ENCODE peak calls at places on chromosomes 12 and 14, in ten cellular contexts. K is anterior cingulate cortex; Y is left ventricle myocardium superior; C is stimulated activated CD4-positive, alpha-beta T cell treated with anti-CD3 and anti-CD28 coated beads, Interleukin-15, amount 100 ng/mL, for 24 hours; V is amniotic stem cell; I is NCI-H460; G is non-pigmented ciliary epithelial cell; T is CD4-positive, alpha-beta T cell; W is activated CD8-positive, alpha-beta memory T cell treated with anti-CD3 and anti-CD28 coated beads, Interleukin-2, amount 50 U/mL, for 48 hours; U is activated CD4-positive, alpha-beta T cell treated with anti-CD3 and anti-CD28 coated beads, Interleukin-2, amount 10 ng/mL, durations not matched to agents 7 days and 5 days. B is an unnamed sample.

GRCh38 chr12:62438098-62438692 is 28.4 kb upstream of the MON2 start:
- DNase-seq in K (peak), Y (no peak), C (peak), V (peak), I (peak), G (peak), T (peak), W (no peak), U (peak), B (peak)

GRCh38 chr12:81644503-81644902 is 114.6 kb downstream of the PPFIA2 start:
- DNase-seq in K (peak), Y (no peak), C (no peak), V (no peak), I (peak), G (peak), T (no peak), W (no peak), U (no peak), B (peak)

GRCh38 chr12:59453461-59453860 is 142.4 kb upstream of the SLC16A7 start:
- DNase-seq in K (no peak), Y (no peak), C (no peak), V (no peak), I (no peak), G (no peak), T (no peak), W (no peak), U (no peak), B (no peak)

GRCh38 chr12:9731393-9731792 is 1.5 kb downstream of the CLECL1 start:
- DNase-seq in K (no peak), Y (no peak), C (no peak), V (no peak), I (no peak), G (no peak), T (no peak), W (no peak), U (no peak), B (no peak)

GRCh38 chr14:95876769-95877490 is at the start of gene TUNAR:
- DNase-seq in K (no peak), Y (no peak), C (no peak), V (no peak), I (no peak), G (no peak), T (no peak), W (no peak), U (no peak), B (no peak)

GRCh38 chr14:94989946-94990345 is 167.4 kb downstream of the DICER1 start:
- DNase-seq in K (no peak), Y (no peak), C (no peak), V (no peak), I (no peak), G (no peak), T (no peak), W (no peak), U (no peak), B (no peak)

GRCh38 chr14:43438056-43438455 is 1069.0 kb downstream of the FSCB start:
- DNase-seq in K (no peak), Y (no peak), C (no peak), V (no peak), I (no peak), G (no peak), T (no peak), W (no peak), U (no peak), B (no peak)

GRCh38 chr12:22304341-22304740 is 30.2 kb downstream of the ST8SIA1 start:
- DNase-seq in K (no peak), Y (no peak), C (no peak), V (no peak), I (no peak), G (no peak), T (no peak), W (no peak), U (no peak), B (no peak)

GRCh38 chr12:23771230-23771949 is 178.1 kb downstream of the SOX5 start:
- DNase-seq in K (peak), Y (peak), C (no peak), V (no peak), I (no peak), G (no peak), T (no peak), W (no peak), U (no peak), B (peak)

GRCh38 chr12:116697305-116698130 is 40.4 kb downstream of the SPRING1 start:
- DNase-seq in K (no peak), Y (peak), C (no peak), V (no peak), I (no peak), G (no peak), T (no peak), W (no peak), U (no peak), B (peak)

GRCh38 chr14:66017960-66018359 is 468.2 kb upstream of the CCDC196 start:
- DNase-seq in K (no peak), Y (no peak), C (no peak), V (no peak), I (no peak), G (no peak), T (no peak), W (no peak), U (no peak), B (no peak)

GRCh38 chr12:49187184-49187583 is 1.7 kb downstream of the TUBA1A start:
- DNase-seq in K (peak), Y (peak), C (no peak), V (no peak), I (no peak), G (no peak), T (no peak), W (no peak), U (peak), B (no peak)

GRCh38 chr12:39329015-39329414 is 113.9 kb downstream of the KIF21A start:
- DNase-seq in K (no peak), Y (no peak), C (no peak), V (peak), I (no peak), G (peak), T (no peak), W (no peak), U (no peak), B (no peak)

GRCh38 chr12:6608592-6609311 is 1.6 kb upstream of the CHD4 start:
- DNase-seq in K (no peak), Y (peak), C (peak), V (no peak), I (no peak), G (no peak), T (peak), W (peak), U (peak), B (peak)

GRCh38 chr14:61109288-61109687 is 128.2 kb downstream of the SLC38A6 start:
- DNase-seq in K (no peak), Y (no peak), C (no peak), V (no peak), I (no peak), G (no peak), T (no peak), W (no peak), U (no peak), B (no peak)

GRCh38 chr14:65012353-65012752 is 25.7 kb downstream of the FNTB start:
- DNase-seq in K (no peak), Y (no peak), C (no peak), V (no peak), I (no peak), G (no peak), T (no peak), W (no peak), U (no peak), B (no peak)

GRCh38 chr14:31297701-31298344 is 90.2 kb upstream of the HECTD1 start:
- DNase-seq in K (peak), Y (no peak), C (no peak), V (no peak), I (no peak), G (no peak), T (no peak), W (no peak), U (no peak), B (no peak)

GRCh38 chr12:97960741-97961608 is 498.4 kb downstream of the RMST start:
- DNase-seq in K (no peak), Y (no peak), C (peak), V (no peak), I (peak), G (no peak), T (no peak), W (no peak), U (peak), B (peak)

GRCh38 chr12:112456029-112456428 is 37.3 kb downstream of the PTPN11 start:
- DNase-seq in K (peak), Y (no peak), C (no peak), V (no peak), I (no peak), G (no peak), T (no peak), W (no peak), U (no peak), B (no peak)

GRCh38 chr12:109871678-109872314 is 8.5 kb downstream of the GLTP start:
- DNase-seq in K (peak), Y (peak), C (no peak), V (no peak), I (no peak), G (no peak), T (no peak), W (no peak), U (no peak), B (peak)

GRCh38 chr14:75705014-75705413 is 44.0 kb downstream of the TTLL5 start:
- DNase-seq in K (no peak), Y (no peak), C (no peak), V (no peak), I (no peak), G (no peak), T (no peak), W (no peak), U (no peak), B (no peak)

GRCh38 chr14:84959796-84960515 is 570.0 kb upstream of the FLRT2 start:
- DNase-seq in K (peak), Y (no peak), C (no peak), V (no peak), I (no peak), G (no peak), T (no peak), W (no peak), U (no peak), B (no peak)

GRCh38 chr14:102262894-102263462 is 42.0 kb downstream of the MOK start:
- DNase-seq in K (no peak), Y (peak), C (no peak), V (no peak), I (peak), G (no peak), T (no peak), W (no peak), U (no peak), B (peak)

B was measured in HepG2.